ENCODE peak calls at places on chromosomes 12 and 14, in four cellular contexts. X, A, T and K are unnamed samples.

GRCh38 chr12:58541300-58541690 is 379.0 kb downstream of the LRIG3 start:
- DNase-seq in X (no peak), A (no peak), T (no peak), K (no peak)

GRCh38 chr12:123075591-123076171 is 75.2 kb downstream of the PITPNM2 start:
- DNase-seq in X (peak), A (no peak), T (no peak), K (no peak)

GRCh38 chr14:73725116-73726024 is 11.2 kb upstream of the PNMA1 start:
- DNase-seq in X (no peak), A (peak), T (no peak), K (no peak)

GRCh38 chr14:37658174-37658573 is 62.7 kb downstream of the TTC6 start:
- DNase-seq in X (peak), A (no peak), T (no peak), K (no peak)

GRCh38 chr14:65412881-65413738 is 580 bp downstream of the FUT8 start:
- DNase-seq in X (peak), A (peak), T (peak), K (peak)

GRCh38 chr12:15756822-15757221 is 32.4 kb downstream of the EPS8 start:
- DNase-seq in X (no peak), A (no peak), T (no peak), K (no peak)

GRCh38 chr12:131766382-131767107 is 55.7 kb downstream of the SFSWAP start:
- DNase-seq in X (no peak), A (no peak), T (no peak), K (no peak)

GRCh38 chr12:116280590-116281290 is 3.2 kb upstream of the MED13L start:
- DNase-seq in X (no peak), A (no peak), T (no peak), K (no peak)

GRCh38 chr12:2582631-2583616 is 211.8 kb upstream of the FKBP4 start:
- DNase-seq in X (peak), A (no peak), T (peak), K (peak)

GRCh38 chr12:62581288-62582064 is 114.8 kb downstream of the MON2 start:
- DNase-seq in X (peak), A (no peak), T (peak), K (no peak)

GRCh38 chr12:17810399-17810798 is 279.6 kb downstream of the RERGL start:
- DNase-seq in X (no peak), A (no peak), T (no peak), K (no peak)

GRCh38 chr12:92556622-92557421 is 146.0 kb upstream of the PLEKHG7 start:
- DNase-seq in X (no peak), A (no peak), T (no peak), K (no peak)

GRCh38 chr12:5173511-5174011 is 129.9 kb downstream of the KCNA5 start:
- DNase-seq in X (no peak), A (no peak), T (no peak), K (no peak)

GRCh38 chr12:49797452-49797782 is 30.8 kb downstream of the NCKAP5L start:
- DNase-seq in X (no peak), A (no peak), T (no peak), K (no peak)

GRCh38 chr12:56389215-56389850 is 26.7 kb upstream of the APOF start:
- DNase-seq in X (no peak), A (no peak), T (no peak), K (no peak)

GRCh38 chr12:130987151-130987931 is 33.6 kb downstream of the ADGRD1 start:
- DNase-seq in X (no peak), A (no peak), T (no peak), K (no peak)

GRCh38 chr14:55411426-55412389 is at the start of gene ATG14:
- DNase-seq in X (peak), A (peak), T (peak), K (peak)

GRCh38 chr14:29339491-29339890 is 572.9 kb downstream of the FOXG1 start:
- DNase-seq in X (no peak), A (no peak), T (no peak), K (no peak)

GRCh38 chr14:21097616-21098133 is 780 bp downstream of the ZNF219 start:
- DNase-seq in X (no peak), A (no peak), T (no peak), K (no peak)

GRCh38 chr12:105459760-105460325 is 129.4 kb downstream of the C12orf75 start:
- DNase-seq in X (no peak), A (no peak), T (no peak), K (no peak)

GRCh38 chr14:50232276-50232642 is 881 bp upstream of the SOS2 start:
- DNase-seq in X (no peak), A (no peak), T (no peak), K (no peak)